ENCODE peak calls at places on chromosomes 16 and 17, in six cellular contexts. Z is SK-N-SH, Y is HCT116, D is GM12878, E is HepG2, G is K562. T is an unnamed sample.
A peak's percentile ranks its signal among the peaks of the same experiment; 100 is the strongest.

GRCh38 chr16:23554536-23554935 is 2.6 kb downstream of the EARS2 start:
- DNase-seq in Z (no peak), Y (no peak), D (no peak), E (no peak), G (no peak), T (no peak)

GRCh38 chr17:41486809-41487530 is 2.7 kb downstream of the KRT36 start:
- DNase-seq in Z (peak; percentile 40), Y (no peak), D (no peak), E (peak; percentile 42), G (peak; percentile 83), T (peak; percentile 59)

GRCh38 chr17:41917192-41917591 is 1.6 kb downstream of the ACLY start:
- DNase-seq in Z (no peak), Y (no peak), D (no peak), E (peak; percentile 37), G (no peak), T (no peak)

GRCh38 chr16:71409038-71409775 is 32.6 kb downstream of the TLE7 start:
- DNase-seq in Z (no peak), Y (no peak), D (no peak), E (no peak), G (no peak), T (no peak)

GRCh38 chr16:975313-975690 is 4.5 kb upstream of the LMF1 start:
- DNase-seq in Z (no peak), Y (no peak), D (no peak), E (no peak), G (no peak), T (no peak)

GRCh38 chr17:48551601-48552452 is 6.9 kb upstream of the HOXB2 start:
- DNase-seq in Z (no peak), Y (no peak), D (no peak), E (no peak), G (no peak), T (no peak)

GRCh38 chr17:63685021-63685420 is 14.9 kb downstream of the LIMD2 start:
- DNase-seq in Z (no peak), Y (no peak), D (no peak), E (no peak), G (no peak), T (no peak)

GRCh38 chr16:23699100-23699499 is 13.9 kb downstream of the ERN2 start:
- DNase-seq in Z (no peak), Y (peak; percentile 59), D (no peak), E (no peak), G (no peak), T (no peak)

GRCh38 chr17:74647871-74648672 is 24.5 kb upstream of the CD300E start:
- DNase-seq in Z (peak; percentile 67), Y (no peak), D (no peak), E (no peak), G (no peak), T (no peak)

GRCh38 chr17:10870651-10871050 is 32.8 kb upstream of the PIRT start:
- DNase-seq in Z (no peak), Y (no peak), D (no peak), E (no peak), G (no peak), T (no peak)

GRCh38 chr16:85245307-85246172 is 133.3 kb upstream of the CIBAR2 start:
- DNase-seq in Z (peak; percentile 82), Y (peak; percentile 57), D (no peak), E (peak; percentile 51), G (peak; percentile 84), T (no peak)

GRCh38 chr16:4403133-4403949 is 13.1 kb downstream of the CORO7 start:
- DNase-seq in Z (no peak), Y (no peak), D (no peak), E (no peak), G (no peak), T (no peak)

GRCh38 chr16:4401510-4401909 is 14.9 kb downstream of the CORO7 start:
- DNase-seq in Z (peak; percentile 69), Y (no peak), D (no peak), E (no peak), G (no peak), T (no peak)

GRCh38 chr16:4404967-4405696 is 11.3 kb downstream of the CORO7 start:
- DNase-seq in Z (peak; percentile 15), Y (no peak), D (no peak), E (no peak), G (no peak), T (no peak)

GRCh38 chr16:4402439-4403132 is 13.8 kb downstream of the CORO7 start:
- DNase-seq in Z (peak; percentile 96), Y (peak; percentile 35), D (no peak), E (peak; percentile 45), G (peak; percentile 85), T (no peak)

DNA sequence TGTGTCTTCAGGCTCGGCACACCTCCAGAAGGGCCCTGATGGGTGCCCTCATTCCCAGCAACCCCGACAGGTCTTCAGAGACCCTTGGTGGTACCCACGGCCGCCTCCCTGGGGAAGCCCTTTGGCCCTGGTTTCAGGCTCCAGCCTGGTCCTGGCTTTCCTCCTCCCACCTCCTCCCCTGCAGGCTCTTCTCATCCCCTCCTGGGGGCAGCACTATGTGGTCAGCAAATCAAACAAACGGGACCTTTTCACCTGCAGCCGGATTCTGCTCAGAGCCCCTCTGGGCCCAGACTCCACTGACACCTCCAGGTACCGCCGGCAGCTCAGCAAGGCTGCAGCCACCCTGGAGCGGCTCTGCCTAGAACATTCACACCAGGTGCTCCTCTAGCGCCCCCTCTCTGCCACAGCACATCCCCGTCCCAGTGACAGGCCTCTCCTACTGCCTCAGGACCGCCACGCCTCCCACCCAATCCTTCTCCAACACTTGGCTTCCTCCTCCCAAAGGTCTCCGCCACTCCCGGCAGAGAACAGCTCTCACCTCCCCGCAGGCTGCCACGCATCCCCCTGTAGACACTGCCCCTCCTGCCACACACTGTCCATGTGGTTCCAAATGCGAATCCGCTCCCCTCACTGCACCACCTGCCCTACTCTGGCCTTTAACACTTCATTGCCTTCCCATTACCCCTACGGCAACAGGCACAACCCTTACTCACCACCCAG is 12.0 kb downstream of the CORO7 start:
- DNase-seq in Z (peak; percentile 80), Y (no peak), D (no peak), E (peak; percentile 51), G (no peak), T (peak; percentile 93)
- TF ChIP-seq JUND in Z (no peak), Y (no peak), D (no peak), E (no peak), G (no peak), T (peak; percentile 12)

DNA sequence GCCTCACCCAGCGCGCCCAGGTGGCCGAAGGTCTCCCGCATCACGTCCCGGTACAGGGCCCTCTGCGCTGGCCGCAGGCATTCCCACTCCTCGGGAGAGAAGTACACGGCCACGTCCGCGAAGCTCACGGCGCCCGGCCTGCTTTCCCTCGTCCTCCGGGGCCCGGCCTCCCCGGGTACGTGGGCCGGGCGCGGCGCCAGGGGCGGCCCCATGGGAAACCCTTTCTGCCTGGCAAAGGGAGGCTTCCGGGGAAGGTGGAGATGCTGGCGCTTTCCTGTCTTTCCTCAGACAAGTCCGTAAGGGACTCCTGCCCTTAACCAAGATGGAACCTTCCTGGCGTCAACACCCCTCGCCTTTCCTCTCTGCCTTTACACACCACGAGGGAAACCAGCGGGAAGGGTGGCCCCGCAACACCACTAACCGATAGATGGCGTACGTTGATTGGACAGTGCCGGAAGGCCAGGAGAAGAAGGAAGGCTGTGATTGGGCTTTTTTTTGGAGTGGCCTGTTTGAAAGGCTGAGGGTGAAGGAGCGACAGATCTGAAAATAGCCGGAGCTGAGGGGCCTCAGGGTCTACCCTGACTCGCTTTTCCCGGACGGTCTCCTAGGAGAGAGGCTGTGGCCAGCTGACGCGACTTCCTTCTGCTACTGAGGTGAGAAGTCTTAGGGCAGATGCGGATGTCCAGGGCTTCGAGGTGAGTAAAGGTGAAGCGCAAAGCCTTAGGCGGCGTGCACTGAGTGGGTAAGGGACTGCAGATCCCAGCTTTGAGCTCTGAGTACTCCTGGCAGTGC is at the start of gene ZNF785:
- DNase-seq in Z (peak; percentile 97), Y (no peak), D (peak; percentile 97), E (no peak), G (peak; percentile 98), T (peak; percentile 91)
- TF ChIP-seq CTCF in Z (no peak), Y (no peak), D (peak; percentile 33), E (peak; percentile 13), G (peak; percentile 29), T (no peak)

DNA sequence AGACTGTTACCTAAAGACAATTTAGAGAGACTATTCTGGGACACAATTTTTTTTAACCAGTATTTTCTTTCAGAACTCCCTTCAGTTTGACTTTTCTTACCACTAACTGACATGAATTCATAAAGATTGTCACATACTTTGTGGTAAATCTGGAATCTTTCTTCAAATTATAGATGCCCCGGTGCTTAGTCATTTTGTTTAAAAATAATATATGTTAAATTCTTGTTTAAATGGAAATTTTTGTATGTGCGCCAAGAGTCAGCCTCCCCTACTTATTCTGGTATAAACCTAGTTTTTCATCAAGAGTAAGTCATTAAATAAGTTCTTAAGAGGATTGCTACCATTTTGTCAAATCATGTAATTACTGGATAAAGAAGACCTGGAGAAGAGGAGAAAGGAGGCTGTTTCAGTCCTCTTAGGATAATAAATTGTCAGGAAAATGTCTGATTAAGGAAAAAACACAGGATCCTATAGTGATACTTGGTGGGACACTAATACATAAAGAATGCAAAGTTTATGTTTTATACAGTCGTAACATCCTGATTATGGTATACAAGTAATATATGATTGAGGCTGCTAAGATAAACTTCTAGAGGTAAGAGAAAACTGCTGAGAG is 424.4 kb downstream of the PMP22 start:
- DNase-seq in Z (no peak), Y (no peak), D (no peak), E (no peak), G (no peak), T (no peak)
- TF ChIP-seq JUND in Z (no peak), Y (no peak), D (no peak), E (no peak), G (no peak), T (no peak)

DNA sequence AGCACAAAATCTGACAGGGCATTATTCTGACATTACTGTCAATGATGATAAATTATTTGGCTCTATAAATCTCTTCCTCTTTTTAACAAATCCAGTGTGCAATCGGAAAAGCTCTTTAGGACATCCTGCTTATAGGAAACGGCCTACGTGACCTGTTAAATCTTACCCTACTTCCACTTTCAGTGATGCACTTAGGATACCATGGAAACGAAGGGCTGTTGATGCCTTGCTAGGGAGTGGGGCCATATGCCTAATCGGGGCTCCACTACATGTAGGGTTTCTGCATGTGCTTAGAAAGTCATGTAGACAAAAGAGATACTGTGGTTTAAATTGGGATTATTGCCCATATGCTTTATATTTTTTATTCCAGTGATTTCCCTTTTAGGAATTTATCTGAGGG is 27.2 kb downstream of the ZNF594 start:
- DNase-seq in Z (no peak), Y (no peak), D (no peak), E (no peak), G (no peak), T (no peak)
- TF ChIP-seq CTCF in Z (no peak), Y (no peak), D (no peak), E (no peak), G (no peak), T (no peak)

GRCh38 chr16:11049396-11050059 is 105.2 kb downstream of the CLEC16A start:
- DNase-seq in Z (no peak), Y (no peak), D (no peak), E (peak; percentile 27), G (no peak), T (peak; percentile 38)
- TF ChIP-seq JUND in Z (no peak), Y (no peak), D (no peak), E (no peak), G (no peak), T (no peak)

GRCh38 chr17:65588194-65588808 is 26.9 kb upstream of the AXIN2 start:
- DNase-seq in Z (no peak), Y (peak; percentile 68), D (no peak), E (peak; percentile 99), G (peak; percentile 40), T (no peak)
- TF ChIP-seq CTCF in Z (no peak), Y (peak; percentile 7), D (no peak), E (peak; percentile 58), G (no peak), T (peak; percentile 49)

GRCh38 chr17:83032781-83033180 is 46.6 kb upstream of the METRNL start:
- DNase-seq in Z (peak; percentile 27), Y (no peak), D (no peak), E (no peak), G (no peak), T (no peak)
- TF ChIP-seq JUND in Z (no peak), Y (no peak), D (no peak), E (no peak), G (no peak), T (no peak)